ENCODE peak calls at places on chromosomes 12 and 14, in six cellular contexts. One of them, this sample, is unnamed.

GRCh38 chr14:91249841-91250616 is 5.5 kb upstream of the GPR68 start:
- DNase-seq in H9: peak; percentile 64
- DNase-seq in neuronal stem cell: no peak
- DNase-seq in IMR-90: no peak
- DNase-seq in H1: no peak
- DNase-seq in mesenchymal stem cell: peak; percentile 67
- DNase-seq in this sample: no peak

GRCh38 chr14:100399052-100399849 is 76.1 kb downstream of the SLC25A47 start:
- DNase-seq in H9: no peak
- DNase-seq in neuronal stem cell: no peak
- DNase-seq in IMR-90: no peak
- DNase-seq in H1: no peak
- DNase-seq in mesenchymal stem cell: no peak
- DNase-seq in this sample: no peak

GRCh38 chr14:70808402-70809237 is 693 bp downstream of the MAP3K9 start:
- DNase-seq in H9: peak; percentile 67
- DNase-seq in neuronal stem cell: peak; percentile 51
- DNase-seq in IMR-90: no peak
- DNase-seq in H1: peak; percentile 73
- DNase-seq in mesenchymal stem cell: no peak
- DNase-seq in this sample: peak; percentile 81

GRCh38 chr12:67698711-67699603 is 50.4 kb downstream of the DYRK2 start:
- DNase-seq in H9: no peak
- DNase-seq in neuronal stem cell: no peak
- DNase-seq in IMR-90: peak; percentile 52
- DNase-seq in H1: no peak
- DNase-seq in mesenchymal stem cell: peak; percentile 71
- DNase-seq in this sample: peak; percentile 4

GRCh38 chr14:69373104-69373503 is 25.0 kb downstream of the ERH start:
- DNase-seq in H9: no peak
- DNase-seq in neuronal stem cell: no peak
- DNase-seq in IMR-90: no peak
- DNase-seq in H1: no peak
- DNase-seq in mesenchymal stem cell: no peak
- DNase-seq in this sample: no peak

GRCh38 chr12:4734625-4735196 is 14.5 kb downstream of the GALNT8 start:
- DNase-seq in H9: no peak
- DNase-seq in neuronal stem cell: no peak
- DNase-seq in IMR-90: no peak
- DNase-seq in H1: no peak
- DNase-seq in mesenchymal stem cell: no peak
- DNase-seq in this sample: no peak

GRCh38 chr12:125065753-125066570 is 727 bp downstream of the AACS start:
- DNase-seq in H9: no peak
- DNase-seq in neuronal stem cell: no peak
- DNase-seq in IMR-90: no peak
- DNase-seq in H1: no peak
- DNase-seq in mesenchymal stem cell: no peak
- DNase-seq in this sample: no peak

GRCh38 chr14:77006127-77006526 is 22.4 kb downstream of the IRF2BPL start:
- DNase-seq in H9: no peak
- DNase-seq in neuronal stem cell: no peak
- DNase-seq in IMR-90: no peak
- DNase-seq in H1: no peak
- DNase-seq in mesenchymal stem cell: no peak
- DNase-seq in this sample: no peak

GRCh38 chr12:65004270-65004669 is 116.8 kb downstream of the WIF1 start:
- DNase-seq in H9: no peak
- DNase-seq in neuronal stem cell: no peak
- DNase-seq in IMR-90: no peak
- DNase-seq in H1: no peak
- DNase-seq in mesenchymal stem cell: no peak
- DNase-seq in this sample: no peak

GRCh38 chr14:57714487-57714899 is 151.4 kb downstream of the SLC35F4 start:
- DNase-seq in H9: peak; percentile 55
- DNase-seq in neuronal stem cell: no peak
- DNase-seq in IMR-90: no peak
- DNase-seq in H1: no peak
- DNase-seq in mesenchymal stem cell: no peak
- DNase-seq in this sample: peak; percentile 4

GRCh38 chr14:101248840-101249675 is 312.2 kb upstream of the DIO3 start:
- DNase-seq in H9: no peak
- DNase-seq in neuronal stem cell: no peak
- DNase-seq in IMR-90: no peak
- DNase-seq in H1: no peak
- DNase-seq in mesenchymal stem cell: no peak
- DNase-seq in this sample: no peak

GRCh38 chr14:77707724-77708408 is at the start of the genes ALKBH1 and SLIRP:
- DNase-seq in H9: peak; percentile 77
- DNase-seq in neuronal stem cell: peak; percentile 79
- DNase-seq in IMR-90: peak; percentile 72
- DNase-seq in H1: peak; percentile 83
- DNase-seq in mesenchymal stem cell: peak; percentile 90
- DNase-seq in this sample: peak; percentile 82

GRCh38 chr12:102406033-102406584 is 74.3 kb downstream of the IGF1 start:
- DNase-seq in H9: no peak
- DNase-seq in neuronal stem cell: peak; percentile 6
- DNase-seq in IMR-90: peak; percentile 15
- DNase-seq in H1: no peak
- DNase-seq in mesenchymal stem cell: no peak
- DNase-seq in this sample: no peak

GRCh38 chr12:123602651-123603195 is 824 bp downstream of the DDX55 start:
- DNase-seq in H9: no peak
- DNase-seq in neuronal stem cell: no peak
- DNase-seq in IMR-90: no peak
- DNase-seq in H1: no peak
- DNase-seq in mesenchymal stem cell: peak; percentile 43
- DNase-seq in this sample: peak; percentile 28

GRCh38 chr14:47302121-47302520 is 373.3 kb downstream of the MDGA2 start:
- DNase-seq in H9: no peak
- DNase-seq in neuronal stem cell: no peak
- DNase-seq in IMR-90: no peak
- DNase-seq in H1: no peak
- DNase-seq in mesenchymal stem cell: no peak
- DNase-seq in this sample: no peak

GRCh38 chr12:10128687-10129086 is 1.3 kb downstream of the CLEC7A start:
- DNase-seq in H9: no peak
- DNase-seq in neuronal stem cell: no peak
- DNase-seq in IMR-90: no peak
- DNase-seq in H1: no peak
- DNase-seq in mesenchymal stem cell: peak; percentile 41
- DNase-seq in this sample: peak; percentile 16

GRCh38 chr12:57224973-57225679 is 4.4 kb upstream of the SHMT2 start:
- DNase-seq in H9: peak; percentile 91
- DNase-seq in neuronal stem cell: no peak
- DNase-seq in IMR-90: no peak
- DNase-seq in H1: peak; percentile 94
- DNase-seq in mesenchymal stem cell: peak; percentile 38
- DNase-seq in this sample: peak; percentile 54

GRCh38 chr12:12922191-12922616 is 29.8 kb downstream of the GPRC5D start:
- DNase-seq in H9: no peak
- DNase-seq in neuronal stem cell: no peak
- DNase-seq in IMR-90: peak; percentile 76
- DNase-seq in H1: no peak
- DNase-seq in mesenchymal stem cell: peak; percentile 60
- DNase-seq in this sample: no peak

GRCh38 chr12:88552672-88553079 is 27.6 kb downstream of the KITLG start:
- DNase-seq in H9: no peak
- DNase-seq in neuronal stem cell: no peak
- DNase-seq in IMR-90: peak; percentile 55
- DNase-seq in H1: no peak
- DNase-seq in mesenchymal stem cell: peak; percentile 55
- DNase-seq in this sample: no peak

GRCh38 chr12:53744130-53744441 is 7.7 kb downstream of the CISTR start:
- DNase-seq in H9: no peak
- DNase-seq in neuronal stem cell: peak; percentile 58
- DNase-seq in IMR-90: no peak
- DNase-seq in H1: no peak
- DNase-seq in mesenchymal stem cell: no peak
- DNase-seq in this sample: no peak

GRCh38 chr12:76290963-76291859 is 57.0 kb downstream of the BBS10 start:
- DNase-seq in H9: no peak
- DNase-seq in neuronal stem cell: no peak
- DNase-seq in IMR-90: no peak
- DNase-seq in H1: no peak
- DNase-seq in mesenchymal stem cell: no peak
- DNase-seq in this sample: peak; percentile 35

GRCh38 chr12:105705765-105706164 is 375.3 kb downstream of the C12orf75 start:
- DNase-seq in H9: peak; percentile 60
- DNase-seq in neuronal stem cell: peak; percentile 64
- DNase-seq in IMR-90: peak; percentile 67
- DNase-seq in H1: peak; percentile 78
- DNase-seq in mesenchymal stem cell: peak; percentile 63
- DNase-seq in this sample: no peak

DNA sequence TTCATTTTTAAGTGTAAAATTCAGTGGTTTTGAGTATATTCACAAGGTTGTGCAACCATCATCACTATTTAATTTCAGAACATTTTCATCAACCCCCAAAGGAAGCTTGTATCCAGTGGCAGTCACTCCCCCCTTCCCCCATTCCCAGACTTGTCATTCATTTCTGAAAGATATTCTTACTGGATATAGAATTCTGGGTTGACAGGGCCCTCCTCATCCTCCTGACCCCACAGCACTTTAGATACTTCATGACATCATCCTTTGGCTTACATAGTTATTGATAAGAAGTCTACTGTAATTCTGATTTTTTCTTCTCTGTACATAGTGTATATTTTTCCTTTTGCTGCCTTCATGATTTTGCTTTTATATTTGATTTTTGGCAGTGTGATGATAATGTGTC is 8.8 kb upstream of the ADGRD1 start:
- DNase-seq in H9: no peak
- DNase-seq in neuronal stem cell: no peak
- DNase-seq in IMR-90: no peak
- DNase-seq in H1: no peak
- DNase-seq in mesenchymal stem cell: no peak
- DNase-seq in this sample: no peak
- H4K91ac ChIP-seq in H9: no peak overlapping the region
- H4K91ac ChIP-seq in neuronal stem cell: no peak overlapping the region
- H4K91ac ChIP-seq in IMR-90: no peak overlapping the region
- H4K91ac ChIP-seq in H1: no peak overlapping the region
- H4K91ac ChIP-seq in mesenchymal stem cell: no peak overlapping the region
- H4K91ac ChIP-seq in this sample: no peak overlapping the region

DNA sequence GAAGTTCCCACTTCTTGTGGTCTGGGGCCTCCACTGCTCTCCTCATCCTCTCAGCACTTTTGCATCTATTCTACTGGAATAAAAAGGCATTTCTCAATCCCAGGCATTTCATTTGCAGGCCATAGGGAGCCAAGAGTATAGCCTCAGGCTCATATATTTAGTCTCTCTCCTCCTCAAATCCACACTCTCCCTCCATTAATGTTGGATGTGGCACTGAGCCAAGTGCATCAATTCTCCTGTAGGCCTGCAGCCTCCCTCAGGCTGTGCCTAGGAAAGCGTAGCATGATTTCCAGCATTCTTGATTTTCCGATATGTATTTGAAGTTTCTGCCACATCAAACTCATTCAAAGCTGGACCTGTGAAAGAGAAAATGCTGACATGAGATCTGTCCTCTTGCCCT is 211.5 kb upstream of the CPNE8 start:
- DNase-seq in H9: no peak
- DNase-seq in neuronal stem cell: no peak
- DNase-seq in IMR-90: no peak
- DNase-seq in H1: no peak
- DNase-seq in mesenchymal stem cell: no peak
- DNase-seq in this sample: no peak
- H3K14ac ChIP-seq in H9: no peak overlapping the region
- H3K14ac ChIP-seq in neuronal stem cell: no peak overlapping the region
- H3K14ac ChIP-seq in IMR-90: no peak overlapping the region
- H3K14ac ChIP-seq in H1: no peak overlapping the region
- H3K14ac ChIP-seq in mesenchymal stem cell: no peak overlapping the region
- H3K14ac ChIP-seq in this sample: no peak overlapping the region

DNA sequence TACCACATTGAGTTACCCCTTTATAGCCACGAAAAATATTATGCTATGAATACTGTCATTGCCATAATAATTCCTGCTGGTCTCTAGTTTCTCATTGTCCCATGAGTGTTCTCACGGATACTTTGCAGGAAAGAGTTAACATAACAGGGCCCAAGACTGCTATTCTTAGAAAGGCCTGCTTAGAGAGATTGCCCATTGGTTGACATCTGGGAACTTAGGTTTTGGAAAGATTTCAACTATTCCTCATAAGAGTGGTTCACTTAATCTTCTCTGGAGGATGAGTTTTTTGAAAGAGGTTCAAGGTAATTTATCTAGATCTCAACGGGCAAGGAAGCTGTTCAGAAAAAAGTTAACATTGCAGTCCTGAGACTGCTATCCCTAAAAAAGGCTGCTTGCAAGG is 18.4 kb upstream of the PRPF39 start:
- DNase-seq in H9: no peak
- DNase-seq in neuronal stem cell: no peak
- DNase-seq in IMR-90: peak; percentile 23
- DNase-seq in H1: no peak
- DNase-seq in mesenchymal stem cell: peak; percentile 54
- DNase-seq in this sample: no peak
- H2AFZ ChIP-seq in H9: no peak overlapping the region
- H2AFZ ChIP-seq in neuronal stem cell: no peak overlapping the region
- H2AFZ ChIP-seq in IMR-90: no peak overlapping the region
- H2AFZ ChIP-seq in H1: no peak overlapping the region
- H2AFZ ChIP-seq in mesenchymal stem cell: no peak overlapping the region
- H2AFZ ChIP-seq in this sample: no peak overlapping the region

GRCh38 chr12:50005150-50005549 is 20.1 kb downstream of the RACGAP1 start:
- DNase-seq in H9: no peak
- DNase-seq in neuronal stem cell: no peak
- DNase-seq in IMR-90: no peak
- DNase-seq in H1: no peak
- DNase-seq in mesenchymal stem cell: no peak
- DNase-seq in this sample: no peak

GRCh38 chr12:50006754-50007442 is 18.4 kb downstream of the RACGAP1 start:
- DNase-seq in H9: no peak
- DNase-seq in neuronal stem cell: no peak
- DNase-seq in IMR-90: peak; percentile 49
- DNase-seq in H1: no peak
- DNase-seq in mesenchymal stem cell: peak; percentile 33
- DNase-seq in this sample: no peak

GRCh38 chr12:50006266-50006665 is 19.0 kb downstream of the RACGAP1 start:
- DNase-seq in H9: no peak
- DNase-seq in neuronal stem cell: no peak
- DNase-seq in IMR-90: no peak
- DNase-seq in H1: no peak
- DNase-seq in mesenchymal stem cell: no peak
- DNase-seq in this sample: no peak

GRCh38 chr12:50004696-50005095 is 20.6 kb downstream of the RACGAP1 start:
- DNase-seq in H9: no peak
- DNase-seq in neuronal stem cell: no peak
- DNase-seq in IMR-90: no peak
- DNase-seq in H1: no peak
- DNase-seq in mesenchymal stem cell: peak; percentile 21
- DNase-seq in this sample: no peak

GRCh38 chr12:50003595-50003994 is 21.7 kb downstream of the RACGAP1 start:
- DNase-seq in H9: no peak
- DNase-seq in neuronal stem cell: no peak
- DNase-seq in IMR-90: peak; percentile 38
- DNase-seq in H1: no peak
- DNase-seq in mesenchymal stem cell: no peak
- DNase-seq in this sample: no peak
- H4K91ac ChIP-seq in H9: no peak overlapping the region
- H4K91ac ChIP-seq in neuronal stem cell: no peak overlapping the region
- H4K91ac ChIP-seq in IMR-90: no peak overlapping the region
- H4K91ac ChIP-seq in H1: no peak overlapping the region
- H4K91ac ChIP-seq in mesenchymal stem cell: no peak overlapping the region
- H4K91ac ChIP-seq in this sample: no peak overlapping the region

GRCh38 chr12:115371711-115372110 is 687.7 kb upstream of the TBX3 start:
- DNase-seq in H9: no peak
- DNase-seq in neuronal stem cell: no peak
- DNase-seq in IMR-90: no peak
- DNase-seq in H1: no peak
- DNase-seq in mesenchymal stem cell: no peak
- DNase-seq in this sample: no peak
- H3K14ac ChIP-seq in H9: no peak overlapping the region
- H3K14ac ChIP-seq in neuronal stem cell: no peak overlapping the region
- H3K14ac ChIP-seq in IMR-90: no peak overlapping the region
- H3K14ac ChIP-seq in H1: no peak overlapping the region
- H3K14ac ChIP-seq in mesenchymal stem cell: no peak overlapping the region
- H3K14ac ChIP-seq in this sample: no peak overlapping the region

This sample was measured in trophoblast cell.